ENCODE peak calls at places on chromosome 2, in ten cellular contexts. X is stimulated activated CD8-positive, alpha-beta memory T cell treated with anti-CD3 and anti-CD28 coated beads, Interleukin-15, amount 100 ng/mL, for 1 hour; B is NCI-H1436 treated with DMSO at 0.1 percent for 48 hours; S is fibroblast of pulmonary artery; O is iPS DF 6.9; U is activated naive CD4-positive, alpha-beta T cell treated with anti-CD3 and anti-CD28 coated beads, Interleukin-2, amount 50 U/mL, for 72 hours; I is skeletal muscle cell; H is H7; N is iris pigment epithelial cell; D is NCI-H82. Q is an unnamed sample.

GRCh38 chr2:83844490-83844889 is 614.6 kb downstream of the SUCLG1 start:
- DNase-seq in X (no peak), B (no peak), S (no peak), O (no peak), U (no peak), I (no peak), H (no peak), N (no peak), D (no peak), Q (no peak)

GRCh38 chr2:127653421-127654083 is 7.6 kb downstream of the GPR17 start:
- DNase-seq in X (no peak), B (no peak), S (no peak), O (no peak), U (no peak), I (no peak), H (no peak), N (no peak), D (no peak), Q (peak; percentile 48)

GRCh38 chr2:220104871-220105351 is 477.5 kb downstream of the SLC4A3 start:
- DNase-seq in X (no peak), B (no peak), S (peak; percentile 87), O (no peak), U (no peak), I (peak; percentile 28), H (no peak), N (peak; percentile 93), D (peak; percentile 59), Q (peak; percentile 51)

GRCh38 chr2:219142329-219142728 is 18.3 kb downstream of the NHEJ1 start:
- DNase-seq in X (no peak), B (no peak), S (peak; percentile 35), O (no peak), U (no peak), I (peak; percentile 28), H (no peak), N (peak; percentile 34), D (no peak), Q (no peak)

GRCh38 chr2:131043199-131044077 is 49.8 kb downstream of the FAM168B start:
- DNase-seq in X (no peak), B (no peak), S (no peak), O (no peak), U (no peak), I (no peak), H (peak; percentile 54), N (no peak), D (no peak), Q (no peak)

GRCh38 chr2:5791371-5791770 is 99.2 kb downstream of the SOX11 start:
- DNase-seq in X (no peak), B (no peak), S (no peak), O (no peak), U (no peak), I (no peak), H (no peak), N (no peak), D (no peak), Q (no peak)

GRCh38 chr2:105912081-105912480 is 167.4 kb downstream of the NCK2 start:
- DNase-seq in X (no peak), B (no peak), S (peak; percentile 26), O (no peak), U (no peak), I (no peak), H (no peak), N (peak; percentile 25), D (no peak), Q (no peak)

GRCh38 chr2:174383796-174384195 is 11.7 kb upstream of the SCRN3 start:
- DNase-seq in X (no peak), B (no peak), S (no peak), O (no peak), U (no peak), I (no peak), H (no peak), N (no peak), D (no peak), Q (no peak)

GRCh38 chr2:191187105-191187829 is 36.5 kb upstream of the STAT4 start:
- DNase-seq in X (no peak), B (no peak), S (no peak), O (no peak), U (no peak), I (no peak), H (no peak), N (no peak), D (no peak), Q (no peak)

GRCh38 chr2:197345846-197346370 is 35.3 kb upstream of the ANKRD44 start:
- DNase-seq in X (no peak), B (no peak), S (no peak), O (no peak), U (no peak), I (no peak), H (no peak), N (no peak), D (no peak), Q (no peak)

GRCh38 chr2:237653791-237654558 is 26.6 kb downstream of the LRRFIP1 start:
- DNase-seq in X (no peak), B (no peak), S (no peak), O (no peak), U (no peak), I (no peak), H (no peak), N (no peak), D (no peak), Q (no peak)

GRCh38 chr2:47429795-47430194 is 26.8 kb downstream of the MSH2 start:
- DNase-seq in X (no peak), B (no peak), S (peak; percentile 71), O (no peak), U (no peak), I (peak; percentile 23), H (no peak), N (peak; percentile 69), D (no peak), Q (no peak)

GRCh38 chr2:69196327-69197117 is 183.5 kb downstream of the ANTXR1 start:
- DNase-seq in X (no peak), B (no peak), S (peak; percentile 72), O (no peak), U (no peak), I (peak; percentile 91), H (no peak), N (peak; percentile 96), D (no peak), Q (no peak)

GRCh38 chr2:6999161-6999877 is 82.1 kb downstream of the RNF144A start:
- DNase-seq in X (no peak), B (no peak), S (no peak), O (no peak), U (no peak), I (no peak), H (no peak), N (no peak), D (no peak), Q (no peak)

GRCh38 chr2:238593678-238594077 is 167.0 kb downstream of the ASB1 start:
- DNase-seq in X (no peak), B (no peak), S (no peak), O (no peak), U (no peak), I (no peak), H (no peak), N (no peak), D (no peak), Q (no peak)

GRCh38 chr2:38387887-38388286 is 10.8 kb upstream of the ATL2 start:
- DNase-seq in X (no peak), B (no peak), S (no peak), O (no peak), U (no peak), I (no peak), H (no peak), N (no peak), D (no peak), Q (no peak)

GRCh38 chr2:37631292-37631691 is 40.1 kb downstream of the CDC42EP3 start:
- DNase-seq in X (no peak), B (no peak), S (no peak), O (no peak), U (no peak), I (no peak), H (no peak), N (no peak), D (peak; percentile 66), Q (no peak)

GRCh38 chr2:23926289-23926749 is 604 bp downstream of the ATAD2B start:
- DNase-seq in X (no peak), B (no peak), S (no peak), O (no peak), U (peak; percentile 45), I (no peak), H (peak; percentile 77), N (peak; percentile 35), D (peak; percentile 63), Q (peak; percentile 68)

GRCh38 chr2:12416600-12416999 is 300.1 kb upstream of the TRIB2 start:
- DNase-seq in X (peak; percentile 40), B (no peak), S (peak; percentile 51), O (no peak), U (peak; percentile 10), I (no peak), H (no peak), N (peak; percentile 65), D (peak; percentile 12), Q (peak; percentile 72)

GRCh38 chr2:231198291-231199173 is at the start of gene ARMC9:
- DNase-seq in X (peak; percentile 34), B (peak; percentile 16), S (peak; percentile 57), O (peak; percentile 67), U (peak; percentile 81), I (no peak), H (peak; percentile 99), N (peak; percentile 61), D (peak; percentile 95), Q (peak; percentile 88)

GRCh38 chr2:203732072-203732952 is 25.9 kb downstream of the CD28 start:
- DNase-seq in X (no peak), B (no peak), S (no peak), O (no peak), U (no peak), I (peak; percentile 56), H (no peak), N (no peak), D (peak; percentile 12), Q (no peak)

GRCh38 chr2:69535739-69536374 is 98.6 kb upstream of the NFU1 start:
- DNase-seq in X (no peak), B (no peak), S (no peak), O (no peak), U (no peak), I (no peak), H (no peak), N (no peak), D (no peak), Q (no peak)

GRCh38 chr2:43484323-43484930 is 111.4 kb downstream of the THADA start:
- DNase-seq in X (no peak), B (peak; percentile 39), S (peak; percentile 95), O (peak; percentile 35), U (no peak), I (peak; percentile 59), H (peak; percentile 24), N (peak; percentile 85), D (peak; percentile 89), Q (no peak)

GRCh38 chr2:111135910-111136297 is 15.2 kb downstream of the BCL2L11 start:
- DNase-seq in X (no peak), B (no peak), S (peak; percentile 73), O (no peak), U (no peak), I (no peak), H (peak; percentile 69), N (peak; percentile 45), D (peak; percentile 48), Q (peak; percentile 54)

GRCh38 chr2:241637233-241638062 is at the start of gene ATG4B:
- DNase-seq in X (peak; percentile 40), B (peak; percentile 0), S (peak; percentile 86), O (peak; percentile 63), U (peak; percentile 75), I (peak; percentile 59), H (peak; percentile 97), N (peak; percentile 86), D (peak; percentile 86), Q (peak; percentile 93)

GRCh38 chr2:109597283-109597682 is 16.5 kb downstream of the SEPTIN10 start:
- DNase-seq in X (no peak), B (no peak), S (no peak), O (no peak), U (no peak), I (no peak), H (no peak), N (no peak), D (no peak), Q (no peak)

GRCh38 chr2:131032393-131032836 is 60.8 kb downstream of the FAM168B start:
- DNase-seq in X (no peak), B (no peak), S (no peak), O (no peak), U (no peak), I (no peak), H (no peak), N (no peak), D (no peak), Q (no peak)

GRCh38 chr2:132253496-132254305 is 91.9 kb upstream of the ANKRD30BL start:
- DNase-seq in X (no peak), B (no peak), S (no peak), O (no peak), U (no peak), I (no peak), H (peak; percentile 27), N (no peak), D (no peak), Q (no peak)